ENCODE peak calls at places on chromosomes 12 and 14, in nine cellular contexts. K is mesothelial cell of epicardium; X is cardiac muscle cell; Y is T-helper 1 cell; A is stimulated activated CD4-positive, alpha-beta T cell treated with anti-CD3 and anti-CD28 coated beads, Interleukin-12 subunit alpha, Interleukin-12 subunit beta, amount 100 ng/mL, for 24 hours; W is activated CD8-positive, alpha-beta memory T cell treated with anti-CD3 and anti-CD28 coated beads, Interleukin-2, amount 10 ng/mL, durations not matched to agents 7 days and 5 days; T is GM03348; L is tibial nerve; S is breast epithelium. Z is an unnamed sample.
A peak's percentile ranks its signal among the peaks of the same experiment; 100 is the strongest.

GRCh38 chr12:83190631-83191390 is 504.1 kb downstream of the TMTC2 start:
- DNase-seq in K (no peak), X (no peak), Y (no peak), A (no peak), W (no peak), T (no peak), L (no peak), S (no peak), Z (no peak)

GRCh38 chr14:30698463-30698862 is 76.3 kb downstream of the SCFD1 start:
- DNase-seq in K (no peak), X (no peak), Y (no peak), A (no peak), W (no peak), T (no peak), L (no peak), S (no peak), Z (no peak)

GRCh38 chr14:101178184-101179072 is 274.9 kb upstream of the RTL1 start:
- DNase-seq in K (peak; percentile 27), X (no peak), Y (no peak), A (no peak), W (peak; percentile 19), T (no peak), L (no peak), S (no peak), Z (peak; percentile 17)

GRCh38 chr14:100417466-100417865 is 94.3 kb downstream of the SLC25A47 start:
- DNase-seq in K (peak; percentile 60), X (peak; percentile 90), Y (no peak), A (no peak), W (no peak), T (peak; percentile 93), L (peak; percentile 41), S (no peak), Z (no peak)

GRCh38 chr12:118842753-118843335 is 138.5 kb upstream of the SRRM4 start:
- DNase-seq in K (no peak), X (no peak), Y (no peak), A (no peak), W (no peak), T (no peak), L (no peak), S (no peak), Z (no peak)

GRCh38 chr12:96427269-96427729 is 27.1 kb upstream of the CDK17 start:
- DNase-seq in K (peak; percentile 40), X (peak; percentile 100), Y (peak; percentile 72), A (no peak), W (peak; percentile 59), T (peak; percentile 89), L (peak; percentile 47), S (peak; percentile 35), Z (no peak)

GRCh38 chr12:54526800-54527630 is 22.4 kb upstream of the PDE1B start:
- DNase-seq in K (peak; percentile 61), X (peak; percentile 60), Y (peak; percentile 22), A (peak; percentile 26), W (peak; percentile 47), T (peak; percentile 51), L (no peak), S (no peak), Z (no peak)

GRCh38 chr12:91139981-91140659 is 28.8 kb upstream of the LUM start:
- DNase-seq in K (no peak), X (peak; percentile 91), Y (no peak), A (no peak), W (no peak), T (peak; percentile 37), L (peak; percentile 54), S (no peak), Z (no peak)

GRCh38 chr14:37655418-37655817 is 60.0 kb downstream of the TTC6 start:
- DNase-seq in K (no peak), X (no peak), Y (no peak), A (no peak), W (no peak), T (no peak), L (no peak), S (no peak), Z (no peak)

GRCh38 chr12:109476807-109477184 is 304 bp downstream of the KCTD10 start:
- DNase-seq in K (no peak), X (no peak), Y (no peak), A (no peak), W (no peak), T (no peak), L (no peak), S (no peak), Z (no peak)

GRCh38 chr14:61836184-61836583 is 74.0 kb downstream of the SNAPC1 start:
- DNase-seq in K (no peak), X (no peak), Y (no peak), A (no peak), W (no peak), T (no peak), L (no peak), S (no peak), Z (no peak)

GRCh38 chr14:96201157-96201556 is 3.5 kb upstream of the BDKRB2 start:
- DNase-seq in K (no peak), X (no peak), Y (no peak), A (no peak), W (no peak), T (no peak), L (no peak), S (no peak), Z (no peak)

GRCh38 chr12:124809878-124810277 is 53.8 kb downstream of the SCARB1 start:
- DNase-seq in K (no peak), X (peak; percentile 16), Y (no peak), A (no peak), W (no peak), T (peak; percentile 49), L (no peak), S (no peak), Z (no peak)

GRCh38 chr12:28021704-28022103 is 49.2 kb upstream of the PTHLH start:
- DNase-seq in K (no peak), X (no peak), Y (no peak), A (no peak), W (no peak), T (no peak), L (no peak), S (no peak), Z (no peak)

GRCh38 chr12:31855427-31855826 is 103.8 kb upstream of the RESF1 start:
- DNase-seq in K (no peak), X (no peak), Y (no peak), A (no peak), W (no peak), T (no peak), L (no peak), S (no peak), Z (no peak)

GRCh38 chr12:120688527-120689071 is 1.6 kb downstream of the MLEC start:
- DNase-seq in K (no peak), X (peak; percentile 33), Y (no peak), A (no peak), W (no peak), T (peak; percentile 20), L (no peak), S (no peak), Z (no peak)

Z was measured in omental fat pad.